ENCODE peak calls at places on chromosomes 3 and 15, in five cellular contexts. X is NT2/D1, G is astrocyte, A is neuronal stem cell, K is fibroblast of lung. Z is an unnamed sample.

GRCh38 chr15:55859681-55860080 is 116.7 kb upstream of the PRTG start:
- DNase-seq in X (no peak), G (peak; percentile 54), A (no peak), K (no peak), Z (no peak)

GRCh38 chr3:17645074-17645698 is 97.2 kb downstream of the TBC1D5 start:
- DNase-seq in X (peak; percentile 46), G (peak; percentile 40), A (peak; percentile 40), K (peak; percentile 83), Z (peak; percentile 43)

GRCh38 chr3:13563321-13563720 is 14.4 kb downstream of the FBLN2 start:
- DNase-seq in X (no peak), G (no peak), A (no peak), K (no peak), Z (no peak)

GRCh38 chr15:63136742-63137141 is 15.1 kb downstream of the LACTB start:
- DNase-seq in X (no peak), G (no peak), A (no peak), K (no peak), Z (no peak)

GRCh38 chr3:195076981-195077610 is 193.9 kb downstream of the XXYLT1 start:
- DNase-seq in X (no peak), G (no peak), A (no peak), K (no peak), Z (no peak)

GRCh38 chr3:112718516-112718915 is 77.6 kb upstream of the CCDC80 start:
- DNase-seq in X (no peak), G (no peak), A (no peak), K (no peak), Z (no peak)

GRCh38 chr3:175374705-175375104 is 515.6 kb downstream of the NAALADL2 start:
- DNase-seq in X (no peak), G (no peak), A (no peak), K (no peak), Z (no peak)

GRCh38 chr15:88309363-88309762 is 52.8 kb upstream of the NTRK3 start:
- DNase-seq in X (no peak), G (no peak), A (no peak), K (no peak), Z (no peak)

GRCh38 chr3:8712045-8712870 is 21.3 kb upstream of the CAV3 start:
- DNase-seq in X (no peak), G (peak; percentile 45), A (no peak), K (peak; percentile 59), Z (no peak)

GRCh38 chr3:183252108-183252782 is 808 bp upstream of the B3GNT5 start:
- DNase-seq in X (no peak), G (no peak), A (no peak), K (no peak), Z (no peak)

GRCh38 chr15:61198722-61199121 is 30.4 kb downstream of the RORA start:
- DNase-seq in X (no peak), G (no peak), A (no peak), K (no peak), Z (no peak)

GRCh38 chr3:56787784-56788256 is 13.9 kb downstream of the ARHGEF3 start:
- DNase-seq in X (no peak), G (no peak), A (no peak), K (no peak), Z (no peak)

GRCh38 chr15:74785716-74786032 is 3.8 kb downstream of the CSK start:
- DNase-seq in X (no peak), G (no peak), A (no peak), K (no peak), Z (no peak)

GRCh38 chr15:74307827-74308642 is 59.4 kb downstream of the CYP11A1 start:
- DNase-seq in X (no peak), G (peak; percentile 44), A (no peak), K (peak; percentile 58), Z (peak; percentile 49)

GRCh38 chr3:187958432-187959003 is 195.4 kb upstream of the LPP start:
- DNase-seq in X (no peak), G (no peak), A (no peak), K (no peak), Z (no peak)

GRCh38 chr3:119831022-119831421 is 49.1 kb downstream of the NR1I2 start:
- DNase-seq in X (no peak), G (no peak), A (no peak), K (no peak), Z (no peak)

GRCh38 chr3:71968491-71968890 is 183.5 kb upstream of the PROK2 start:
- DNase-seq in X (no peak), G (no peak), A (no peak), K (no peak), Z (no peak)

GRCh38 chr3:94522488-94522887 is 459.6 kb downstream of the NSUN3 start:
- DNase-seq in X (no peak), G (no peak), A (no peak), K (no peak), Z (no peak)

GRCh38 chr3:121482651-121483050 is 63.1 kb downstream of the POLQ start:
- DNase-seq in X (no peak), G (peak; percentile 81), A (no peak), K (peak; percentile 81), Z (no peak)

GRCh38 chr15:98904466-98905048 is 103.0 kb downstream of the PGPEP1L start:
- DNase-seq in X (no peak), G (peak; percentile 51), A (no peak), K (peak; percentile 71), Z (peak; percentile 18)

GRCh38 chr3:186368717-186369116 is 6.7 kb upstream of the DGKG start:
- DNase-seq in X (no peak), G (no peak), A (no peak), K (no peak), Z (no peak)

GRCh38 chr3:1092061-1092460 is 763 bp upstream of the CNTN6 start:
- DNase-seq in X (no peak), G (peak; percentile 33), A (no peak), K (no peak), Z (no peak)

GRCh38 chr15:85411992-85412538 is 31.7 kb downstream of the AKAP13 start:
- DNase-seq in X (no peak), G (peak; percentile 74), A (no peak), K (peak; percentile 62), Z (no peak)

GRCh38 chr15:30923429-30923828 is 19.7 kb downstream of the FAN1 start:
- DNase-seq in X (no peak), G (no peak), A (no peak), K (no peak), Z (no peak)

GRCh38 chr3:140904521-140904920 is 37.1 kb upstream of the SLC25A36 start:
- DNase-seq in X (no peak), G (no peak), A (no peak), K (no peak), Z (no peak)

GRCh38 chr3:8618950-8619349 is 25.6 kb downstream of the SSUH2 start:
- DNase-seq in X (no peak), G (no peak), A (no peak), K (no peak), Z (no peak)

GRCh38 chr3:15164356-15164755 is 41.7 kb upstream of the CAPN7 start:
- DNase-seq in X (no peak), G (no peak), A (no peak), K (no peak), Z (no peak)

GRCh38 chr15:48537277-48538113 is 108.0 kb downstream of the FBN1 start:
- DNase-seq in X (no peak), G (no peak), A (no peak), K (peak; percentile 65), Z (no peak)

GRCh38 chr3:30156586-30157498 is 449.6 kb upstream of the TGFBR2 start:
- DNase-seq in X (no peak), G (peak; percentile 44), A (no peak), K (peak; percentile 14), Z (no peak)

GRCh38 chr15:92780816-92781215 is 119.3 kb upstream of the CHD2 start:
- DNase-seq in X (no peak), G (no peak), A (no peak), K (no peak), Z (no peak)

DNA sequence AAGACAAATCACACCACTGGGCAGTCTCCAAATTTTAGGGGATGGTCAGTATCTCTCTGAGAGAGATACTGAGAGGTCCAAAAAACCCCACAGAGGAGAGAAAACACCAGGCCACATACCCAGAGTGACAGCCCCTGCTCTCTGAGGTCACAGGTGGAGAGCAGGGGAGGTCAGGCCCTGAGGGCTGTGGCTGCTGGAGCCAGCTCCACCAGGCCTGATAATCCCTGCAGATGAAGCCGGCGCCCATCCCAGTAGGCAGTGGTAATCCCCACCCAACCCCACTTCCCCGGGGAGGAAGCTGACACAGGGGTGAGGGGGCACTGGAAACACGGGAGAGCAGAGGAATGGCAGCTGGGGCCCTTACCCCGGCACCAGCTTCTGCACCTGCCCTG is 31.2 kb upstream of the SRP14 start:
- DNase-seq in X (no peak), G (no peak), A (no peak), K (no peak), Z (no peak)
- H3K4me3 ChIP-seq in X (no peak overlapping the region), G (no peak overlapping the region), A (no peak overlapping the region), K (no peak overlapping the region), Z (no peak overlapping the region)

DNA sequence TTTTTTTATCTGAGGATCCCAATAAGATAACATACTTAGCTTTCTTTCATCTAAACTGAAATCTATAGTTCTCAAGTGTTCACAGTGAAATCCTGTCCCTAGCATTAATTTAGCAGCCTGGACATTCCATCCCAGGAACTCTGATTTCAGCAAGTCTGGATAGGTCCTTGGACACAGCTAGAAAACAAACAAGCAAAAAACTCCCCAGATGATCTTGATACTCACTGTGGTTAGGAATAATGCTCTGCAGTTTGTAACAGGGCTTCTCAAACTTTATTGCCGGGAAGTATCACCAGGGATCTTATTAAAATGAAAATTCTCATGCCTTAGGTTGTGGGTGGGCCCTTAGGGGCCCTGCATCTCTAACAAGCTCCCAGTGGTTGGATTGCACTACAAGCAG is 24.3 kb downstream of the THBS1 start:
- DNase-seq in X (no peak), G (no peak), A (no peak), K (no peak), Z (no peak)
- H3K9ac ChIP-seq in X (no peak overlapping the region), G (no peak overlapping the region), A (no peak overlapping the region), K (no peak overlapping the region), Z (no peak overlapping the region)

DNA sequence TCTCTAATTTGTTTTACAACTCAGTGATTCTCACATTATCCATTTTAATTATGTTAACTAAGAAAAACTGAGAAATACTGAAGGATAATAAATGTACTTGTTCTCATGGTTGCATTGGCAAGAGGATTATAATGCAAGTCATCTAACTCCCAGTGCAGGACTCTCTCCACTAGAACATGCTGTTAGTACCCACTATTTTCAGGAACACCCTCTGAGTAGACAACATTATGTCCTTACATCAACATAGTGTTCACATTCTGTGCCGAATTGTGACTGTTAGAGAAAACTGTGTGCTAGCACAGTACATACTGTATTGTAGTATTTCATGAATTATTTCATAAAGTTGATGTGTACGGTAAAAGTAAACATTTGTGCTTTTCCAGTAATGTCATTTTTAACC is 80.1 kb downstream of the LEKR1 start:
- DNase-seq in X (no peak), G (no peak), A (no peak), K (no peak), Z (no peak)
- H3K4me3 ChIP-seq in X (no peak overlapping the region), G (no peak overlapping the region), A (no peak overlapping the region), K (no peak overlapping the region), Z (no peak overlapping the region)

GRCh38 chr15:68734352-68734751 is 86.3 kb downstream of the ANP32A start:
- DNase-seq in X (no peak), G (no peak), A (no peak), K (no peak), Z (no peak)

GRCh38 chr15:68733666-68734065 is 87.0 kb downstream of the ANP32A start:
- DNase-seq in X (no peak), G (no peak), A (no peak), K (no peak), Z (no peak)

GRCh38 chr15:68734886-68735285 is 85.8 kb downstream of the ANP32A start:
- DNase-seq in X (no peak), G (no peak), A (no peak), K (no peak), Z (no peak)

GRCh38 chr15:68732451-68732850 is 88.2 kb downstream of the ANP32A start:
- DNase-seq in X (no peak), G (no peak), A (no peak), K (no peak), Z (no peak)

GRCh38 chr15:68735610-68736009 is 85.1 kb downstream of the ANP32A start:
- DNase-seq in X (no peak), G (no peak), A (no peak), K (no peak), Z (no peak)
- H3K9ac ChIP-seq in X (no peak overlapping the region), G (no peak overlapping the region), A (no peak overlapping the region), K (no peak overlapping the region), Z (no peak overlapping the region)